ENCODE peak calls at places on chromosome 6, in six cellular contexts. Y is midbrain, G is DMS153, E is H9, I is globus pallidus, W is AG20443. R is an unnamed sample.

GRCh38 chr6:17336425-17336824 is 55.3 kb downstream of the RBM24 start:
- DNase-seq in Y (no peak), G (no peak), E (no peak), I (no peak), W (no peak), R (no peak)

GRCh38 chr6:10532392-10532791 is 11.2 kb downstream of the GCNT2 start:
- DNase-seq in Y (no peak), G (no peak), E (no peak), I (no peak), W (no peak), R (no peak)

GRCh38 chr6:13881621-13882165 is 43.1 kb upstream of the RNF182 start:
- DNase-seq in Y (no peak), G (no peak), E (no peak), I (no peak), W (no peak), R (no peak)

GRCh38 chr6:27678449-27678848 is 205.5 kb upstream of the ZNF184 start:
- DNase-seq in Y (no peak), G (no peak), E (no peak), I (no peak), W (no peak), R (no peak)

GRCh38 chr6:107113460-107114212 is 1.7 kb downstream of the BEND3 start:
- DNase-seq in Y (no peak), G (no peak), E (no peak), I (peak; percentile 24), W (no peak), R (no peak)

GRCh38 chr6:41176189-41176588 is 13.3 kb upstream of the TREM2 start:
- DNase-seq in Y (no peak), G (no peak), E (peak; percentile 8), I (no peak), W (no peak), R (no peak)

GRCh38 chr6:42471116-42471515 is 19.4 kb upstream of the TRERF1 start:
- DNase-seq in Y (no peak), G (no peak), E (no peak), I (no peak), W (no peak), R (no peak)

GRCh38 chr6:32047855-32048766 is 9.9 kb downstream of the CYP21A2 start:
- DNase-seq in Y (peak; percentile 52), G (peak; percentile 6), E (peak; percentile 85), I (peak; percentile 37), W (peak; percentile 84), R (peak; percentile 64)

GRCh38 chr6:135181333-135182119 is 418 bp downstream of the MYB start:
- DNase-seq in Y (no peak), G (no peak), E (peak; percentile 43), I (no peak), W (no peak), R (peak; percentile 68)

GRCh38 chr6:137116807-137117206 is 56.6 kb downstream of the IL22RA2 start:
- DNase-seq in Y (no peak), G (no peak), E (no peak), I (no peak), W (no peak), R (no peak)

GRCh38 chr6:79648315-79648714 is 17.2 kb downstream of the SH3BGRL2 start:
- DNase-seq in Y (no peak), G (no peak), E (no peak), I (no peak), W (no peak), R (no peak)

GRCh38 chr6:160398674-160399271 is 50.6 kb downstream of the SLC22A3 start:
- DNase-seq in Y (no peak), G (no peak), E (no peak), I (no peak), W (no peak), R (no peak)

GRCh38 chr6:39884696-39885095 is 49.6 kb downstream of the MOCS1 start:
- DNase-seq in Y (no peak), G (no peak), E (no peak), I (no peak), W (no peak), R (no peak)

GRCh38 chr6:4809999-4810918 is 34.1 kb downstream of the CDYL start:
- DNase-seq in Y (no peak), G (no peak), E (no peak), I (no peak), W (no peak), R (no peak)

GRCh38 chr6:105374010-105374420 is 28.9 kb downstream of the PREP start:
- DNase-seq in Y (no peak), G (no peak), E (no peak), I (no peak), W (peak; percentile 28), R (no peak)

GRCh38 chr6:136290406-136291010 is 862 bp upstream of the BCLAF1 start:
- DNase-seq in Y (no peak), G (peak; percentile 75), E (peak; percentile 52), I (no peak), W (peak; percentile 84), R (peak; percentile 84)

GRCh38 chr6:1325471-1326309 is 13.8 kb downstream of the FOXQ1 start:
- DNase-seq in Y (no peak), G (no peak), E (no peak), I (no peak), W (peak; percentile 80), R (peak; percentile 42)

GRCh38 chr6:111573118-111573883 is 32.4 kb downstream of the TRAF3IP2 start:
- DNase-seq in Y (peak; percentile 57), G (no peak), E (no peak), I (peak; percentile 60), W (peak; percentile 44), R (no peak)

GRCh38 chr6:76052314-76052713 is 20.1 kb downstream of the IMPG1 start:
- DNase-seq in Y (no peak), G (no peak), E (no peak), I (no peak), W (no peak), R (no peak)

GRCh38 chr6:134424131-134424794 is 106.4 kb upstream of the SGK1 start:
- DNase-seq in Y (no peak), G (no peak), E (no peak), I (no peak), W (peak; percentile 21), R (no peak)

GRCh38 chr6:162151050-162151658 is 576.4 kb downstream of the PRKN start:
- DNase-seq in Y (no peak), G (no peak), E (no peak), I (peak; percentile 11), W (peak; percentile 15), R (no peak)

GRCh38 chr6:52675372-52675771 is 4.5 kb downstream of the TMEM14A start:
- DNase-seq in Y (no peak), G (no peak), E (no peak), I (no peak), W (no peak), R (no peak)

GRCh38 chr6:73394577-73395354 is at the start of gene DDX43:
- DNase-seq in Y (no peak), G (no peak), E (peak; percentile 65), I (no peak), W (peak; percentile 9), R (peak; percentile 83)

GRCh38 chr6:52077180-52077884 is 10.1 kb downstream of the PKHD1 start:
- DNase-seq in Y (no peak), G (no peak), E (peak; percentile 61), I (no peak), W (no peak), R (no peak)

GRCh38 chr6:117908246-117909107 is 1.4 kb downstream of the SLC35F1 start:
- DNase-seq in Y (no peak), G (no peak), E (peak; percentile 52), I (peak; percentile 12), W (peak; percentile 10), R (peak; percentile 33)

GRCh38 chr6:2086328-2087008 is 158.9 kb downstream of the GMDS start:
- DNase-seq in Y (no peak), G (no peak), E (no peak), I (no peak), W (peak; percentile 62), R (no peak)

GRCh38 chr6:79789843-79790242 is 157.5 kb downstream of the ELOVL4 start:
- DNase-seq in Y (no peak), G (no peak), E (no peak), I (no peak), W (no peak), R (no peak)

GRCh38 chr6:53233309-53233708 is 84.7 kb upstream of the GCM1 start:
- DNase-seq in Y (no peak), G (no peak), E (no peak), I (no peak), W (no peak), R (no peak)

GRCh38 chr6:148440877-148441453 is 98.3 kb downstream of the SASH1 start:
- DNase-seq in Y (no peak), G (no peak), E (no peak), I (no peak), W (peak; percentile 88), R (peak; percentile 58)

GRCh38 chr6:65199121-65199520 is 507.9 kb downstream of the EYS start:
- DNase-seq in Y (no peak), G (no peak), E (no peak), I (no peak), W (no peak), R (no peak)

GRCh38 chr6:20953019-20953418 is 418.8 kb downstream of the CDKAL1 start:
- DNase-seq in Y (no peak), G (peak; percentile 79), E (no peak), I (no peak), W (no peak), R (no peak)

GRCh38 chr6:44232676-44233559 is 9.5 kb downstream of the SLC29A1 start:
- DNase-seq in Y (no peak), G (no peak), E (no peak), I (no peak), W (no peak), R (peak; percentile 64)

GRCh38 chr6:137290601-137291261 is 71.5 kb upstream of the IFNGR1 start:
- DNase-seq in Y (no peak), G (no peak), E (no peak), I (no peak), W (no peak), R (no peak)

GRCh38 chr6:169801396-169802160 is 50.2 kb downstream of the ERMARD start:
- DNase-seq in Y (no peak), G (no peak), E (peak; percentile 32), I (no peak), W (no peak), R (peak; percentile 66)

GRCh38 chr6:163956571-163957407 is 542.3 kb downstream of the QKI start:
- DNase-seq in Y (peak; percentile 76), G (peak; percentile 26), E (peak; percentile 83), I (peak; percentile 84), W (peak; percentile 87), R (no peak)

R was measured in left lung.